ENCODE peak calls at places on chromosomes 3 and 15, in five cellular contexts. S is endothelial cell of umbilical vein, A is stomach, K is IMR-90, O is prostate gland. C is an unnamed sample. For H3K4me1, the result is how much of the 10 kb centered on the place peaks cover.

GRCh38 chr3:51678685-51679084 is 7.6 kb downstream of the TEX264 start:
- DNase-seq in S (no peak), A (no peak), K (no peak), O (no peak), C (no peak)

GRCh38 chr3:4995500-4996053 is 16.3 kb downstream of the BHLHE40 start:
- DNase-seq in S (no peak), A (no peak), K (peak), O (no peak), C (peak)

GRCh38 chr3:136377499-136377898 is 127.4 kb downstream of the PCCB start:
- DNase-seq in S (no peak), A (no peak), K (no peak), O (no peak), C (no peak)

GRCh38 chr3:94130690-94131089 is 67.8 kb downstream of the NSUN3 start:
- DNase-seq in S (no peak), A (no peak), K (no peak), O (no peak), C (no peak)

GRCh38 chr3:134344560-134344959 is 29.7 kb downstream of the AMOTL2 start:
- DNase-seq in S (no peak), A (no peak), K (no peak), O (no peak), C (no peak)

GRCh38 chr3:114646521-114646920 is 352.7 kb downstream of the TIGIT start:
- DNase-seq in S (no peak), A (no peak), K (no peak), O (no peak), C (no peak)

GRCh38 chr3:81985996-81986723 is 224.7 kb upstream of the GBE1 start:
- DNase-seq in S (no peak), A (no peak), K (no peak), O (no peak), C (no peak)

GRCh38 chr3:138381413-138381901 is 33.1 kb downstream of the MRAS start:
- DNase-seq in S (no peak), A (no peak), K (peak), O (no peak), C (no peak)

GRCh38 chr15:101131489-101132389 is 120.1 kb downstream of the CHSY1 start:
- DNase-seq in S (no peak), A (no peak), K (no peak), O (peak), C (no peak)

GRCh38 chr3:19384868-19385267 is 236.6 kb downstream of the KCNH8 start:
- DNase-seq in S (no peak), A (no peak), K (no peak), O (no peak), C (no peak)

GRCh38 chr15:69730281-69731235 is 277.9 kb downstream of the RPLP1 start:
- DNase-seq in S (peak), A (no peak), K (no peak), O (no peak), C (no peak)

GRCh38 chr3:72836923-72837322 is 11.3 kb downstream of the SHQ1 start:
- DNase-seq in S (no peak), A (peak), K (no peak), O (peak), C (no peak)

GRCh38 chr15:68681836-68682235 is 103.0 kb downstream of the CORO2B start:
- DNase-seq in S (no peak), A (no peak), K (no peak), O (no peak), C (no peak)

GRCh38 chr15:68682906-68683490 is 104.2 kb downstream of the CORO2B start:
- DNase-seq in S (no peak), A (no peak), K (no peak), O (no peak), C (no peak)

GRCh38 chr15:68684476-68684875 is 105.7 kb downstream of the CORO2B start:
- DNase-seq in S (no peak), A (no peak), K (no peak), O (no peak), C (no peak)

GRCh38 chr15:68683551-68683950 is 104.8 kb downstream of the CORO2B start:
- DNase-seq in S (no peak), A (no peak), K (no peak), O (no peak), C (no peak)

DNA sequence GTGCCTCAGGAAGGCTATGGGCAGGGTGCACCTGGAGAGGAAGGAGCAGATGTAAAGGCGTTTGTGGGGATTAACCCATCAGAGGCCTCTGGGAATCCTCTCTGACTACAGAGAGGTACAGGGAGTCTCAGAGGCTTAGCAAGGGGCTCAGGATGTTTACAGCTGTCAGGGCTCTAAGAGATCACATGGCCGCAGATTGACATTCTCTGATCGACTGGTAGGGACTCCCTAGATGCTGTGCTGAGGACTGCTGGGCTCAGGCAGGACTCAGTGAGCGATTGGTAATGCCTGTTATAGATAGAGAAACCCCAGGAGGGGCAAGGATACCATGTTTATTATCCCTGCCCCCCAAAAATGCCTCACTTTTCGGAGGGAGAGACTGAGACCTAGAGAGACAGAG is 103.5 kb downstream of the CORO2B start:
- DNase-seq in S (no peak), A (no peak), K (no peak), O (no peak), C (no peak)
- H3K4me1 ChIP-seq in S (under half), A (under half), K (under half), O (under half), C (under half)

DNA sequence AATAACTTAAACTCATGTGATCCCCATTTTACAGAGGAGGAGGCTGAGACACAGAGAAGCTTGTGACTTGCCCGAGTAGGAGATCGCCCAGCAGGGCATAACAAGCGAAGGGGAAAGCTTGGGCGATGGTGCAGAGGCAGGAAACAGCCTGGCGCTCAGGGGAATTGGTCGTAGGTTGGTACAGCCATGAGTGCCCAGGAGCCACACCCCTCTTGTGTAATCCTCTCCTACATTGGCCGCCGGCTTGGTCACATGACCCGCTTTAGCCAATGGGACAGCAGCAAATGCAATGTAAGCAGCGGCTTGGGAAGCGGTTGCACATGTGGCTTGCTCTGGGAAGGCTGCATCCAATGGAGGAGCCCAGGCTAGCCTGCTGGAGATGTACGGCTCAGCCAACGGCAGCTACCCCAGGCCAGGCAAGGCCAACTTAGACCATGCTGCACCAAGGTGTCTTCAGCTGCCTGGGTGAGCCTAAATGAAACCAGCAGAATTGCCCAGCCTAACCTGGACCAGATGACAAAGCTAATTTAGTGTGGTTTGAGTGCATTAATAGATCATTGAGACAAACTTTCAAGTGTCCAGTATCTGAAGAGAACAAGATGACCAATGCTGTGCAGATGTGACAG is 50.3 kb upstream of the SLC6A6 start:
- DNase-seq in S (no peak), A (no peak), K (peak), O (no peak), C (no peak)
- TF ChIP-seq POLR2A in S (no peak), A (no peak), K (no peak), O (no peak), C (no peak)

GRCh38 chr3:161559177-161559998 is 62.8 kb downstream of the OTOL1 start:
- DNase-seq in S (peak), A (no peak), K (peak), O (no peak), C (no peak)
- TF ChIP-seq CTCF in S (peak), A (peak), K (peak), O (peak), C (peak)

DNA sequence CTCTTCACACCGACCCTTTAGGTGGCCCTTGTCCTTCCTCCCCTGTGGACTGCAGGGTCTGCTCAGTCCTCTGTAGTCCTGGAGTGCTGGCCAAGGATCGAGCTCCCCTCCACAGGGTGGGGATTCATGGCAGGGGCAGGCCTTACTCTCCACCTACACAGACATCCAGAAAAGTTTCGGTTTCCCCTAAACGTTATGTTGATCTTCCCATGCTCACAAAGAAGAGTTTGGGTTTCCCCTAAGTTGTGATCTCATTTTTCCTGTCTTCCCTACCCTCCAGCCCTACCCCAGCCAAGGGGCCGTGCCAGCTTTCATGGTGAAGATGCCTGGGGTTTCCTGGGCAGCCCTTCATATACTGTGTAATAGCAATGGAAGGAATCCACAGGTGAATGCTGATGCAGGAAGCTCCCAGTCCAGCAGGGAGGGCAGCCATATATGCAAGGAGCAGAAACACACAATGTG is 10.3 kb downstream of the STOML1 start:
- DNase-seq in S (no peak), A (no peak), K (no peak), O (no peak), C (no peak)
- H3K4me1 ChIP-seq in S (under half), A (half or more), K (under half), O (under half), C (half or more)

GRCh38 chr3:50292924-50293801 is 934 bp upstream of the IFRD2 start:
- DNase-seq in S (no peak), A (no peak), K (no peak), O (no peak), C (no peak)
- TF ChIP-seq POLR2A in S (no peak), A (no peak), K (no peak), O (no peak), C (no peak)

GRCh38 chr3:127385540-127385870 is 97.7 kb upstream of the PRR20G start:
- DNase-seq in S (no peak), A (no peak), K (no peak), O (no peak), C (no peak)

GRCh38 chr3:127383656-127384179 is 95.9 kb upstream of the PRR20G start:
- DNase-seq in S (no peak), A (peak), K (no peak), O (no peak), C (no peak)

GRCh38 chr3:127387119-127387518 is 99.3 kb upstream of the PRR20G start:
- DNase-seq in S (no peak), A (no peak), K (no peak), O (no peak), C (no peak)

GRCh38 chr3:127386490-127386889 is 98.6 kb upstream of the PRR20G start:
- DNase-seq in S (no peak), A (no peak), K (no peak), O (no peak), C (no peak)

GRCh38 chr3:127384717-127385539 is 97.1 kb upstream of the PRR20G start:
- DNase-seq in S (no peak), A (peak), K (no peak), O (no peak), C (no peak)
- TF ChIP-seq CTCF in S (no peak), A (no peak), K (no peak), O (no peak), C (no peak)

GRCh38 chr3:9415485-9416138 is 18.2 kb downstream of the SETD5 start:
- DNase-seq in S (no peak), A (no peak), K (no peak), O (no peak), C (no peak)
- H3K4me1 ChIP-seq in S (under half), A (half or more), K (under half), O (under half), C (half or more)

GRCh38 chr3:45103753-45104714 is 42.1 kb downstream of the CDCP1 start:
- DNase-seq in S (no peak), A (no peak), K (no peak), O (no peak), C (no peak)

GRCh38 chr3:45103334-45103733 is 42.8 kb downstream of the CDCP1 start:
- DNase-seq in S (no peak), A (no peak), K (no peak), O (no peak), C (no peak)

GRCh38 chr3:45098315-45098714 is 47.9 kb downstream of the CDCP1 start:
- DNase-seq in S (no peak), A (no peak), K (no peak), O (no peak), C (no peak)

GRCh38 chr3:45097296-45097883 is 48.8 kb downstream of the CDCP1 start:
- DNase-seq in S (no peak), A (no peak), K (no peak), O (no peak), C (no peak)

GRCh38 chr3:45100998-45101407 is 45.2 kb downstream of the CDCP1 start:
- DNase-seq in S (no peak), A (no peak), K (peak), O (no peak), C (no peak)
- TF ChIP-seq POLR2A in S (no peak), A (no peak), K (no peak), O (no peak), C (no peak)

DNA sequence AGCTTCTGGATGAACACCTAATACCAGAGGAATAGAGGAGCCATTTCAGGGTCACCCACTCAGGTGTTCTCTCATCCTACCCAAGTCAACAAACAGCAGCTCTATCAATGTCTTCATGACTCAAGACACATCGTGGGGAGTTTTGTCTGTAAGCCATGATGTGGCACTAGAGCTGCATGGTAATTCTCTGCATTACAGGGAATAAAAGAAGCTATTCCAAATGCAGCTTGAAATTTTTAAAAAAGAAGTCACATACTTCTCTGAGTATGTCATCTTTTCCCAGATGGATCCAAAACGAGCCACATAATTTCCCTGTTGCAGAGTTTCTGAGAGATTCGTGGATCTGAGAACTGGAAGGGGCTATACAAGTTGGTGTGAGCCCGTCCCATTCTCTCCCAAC is 6.1 kb upstream of the THSD4 start:
- DNase-seq in S (no peak), A (no peak), K (peak), O (no peak), C (no peak)
- TF ChIP-seq CTCF in S (no peak), A (no peak), K (peak), O (no peak), C (no peak)

GRCh38 chr15:90437516-90437915 is 49.5 kb downstream of the IQGAP1 start:
- DNase-seq in S (no peak), A (no peak), K (no peak), O (no peak), C (no peak)
- H3K4me1 ChIP-seq in S (under half), A (under half), K (under half), O (under half), C (under half)